ENCODE peak calls at places on chromosome 22, in six cellular contexts. T is A549, R is dorsolateral prefrontal cortex, B is adrenal gland, E is astrocyte of the spinal cord, I is HFF-Myc. O is an unnamed sample.

GRCh38 chr22:49660794-49661781 is 166.6 kb downstream of the BRD1 start:
- DNase-seq in T (no peak), I (no peak), R (no peak), E (no peak), B (no peak), O (no peak)

GRCh38 chr22:19271856-19272535 is 19.5 kb downstream of the CLTCL1 start:
- DNase-seq in I (no peak), R (no peak), T (peak; percentile 90), E (peak; percentile 49), B (peak; percentile 82), O (no peak)

GRCh38 chr22:16960884-16961249 is 47.2 kb downstream of the GAB4 start:
- DNase-seq in T (no peak), I (no peak), R (no peak), B (no peak), E (no peak), O (no peak)

GRCh38 chr22:29503811-29504372 is 23.9 kb downstream of the NEFH start:
- DNase-seq in R (peak; percentile 41), B (peak; percentile 86), I (peak; percentile 37), T (peak; percentile 45), E (peak; percentile 82), O (peak; percentile 59)

GRCh38 chr22:35782504-35782903 is 64.8 kb downstream of the APOL5 start:
- DNase-seq in E (peak; percentile 24), T (no peak), I (no peak), B (no peak), R (no peak), O (no peak)

GRCh38 chr22:49543876-49544275 is 283.8 kb downstream of the BRD1 start:
- DNase-seq in I (no peak), E (no peak), R (no peak), B (no peak), T (no peak), O (no peak)

GRCh38 chr22:35299717-35300497 is at the start of gene TOM1:
- DNase-seq in R (peak; percentile 98), I (peak; percentile 99), E (peak; percentile 99), T (peak; percentile 97), B (peak; percentile 97), O (peak; percentile 99)

GRCh38 chr22:35175392-35175791 is 81.9 kb upstream of the HMGXB4 start:
- DNase-seq in R (no peak), I (no peak), E (no peak), B (no peak), T (no peak), O (no peak)

GRCh38 chr22:50734343-50734771 is 3.6 kb upstream of the ACR start:
- DNase-seq in T (no peak), R (no peak), I (no peak), E (no peak), B (peak; percentile 13), O (peak; percentile 9)

GRCh38 chr22:23182289-23183106 is 2.2 kb downstream of the BCR start:
- DNase-seq in R (no peak), B (no peak), I (no peak), E (no peak), T (no peak), O (no peak)

GRCh38 chr22:49381595-49382450 is 445.9 kb downstream of the BRD1 start:
- DNase-seq in R (no peak), B (no peak), E (no peak), T (no peak), I (no peak), O (no peak)

GRCh38 chr22:19843857-19844422 is 10.7 kb downstream of the GNB1L start:
- DNase-seq in E (no peak), R (no peak), I (no peak), T (no peak), B (no peak), O (no peak)

GRCh38 chr22:25582946-25583345 is 18.5 kb downstream of the GRK3 start:
- DNase-seq in B (no peak), I (no peak), T (no peak), E (no peak), R (no peak), O (no peak)

GRCh38 chr22:19967850-19968449 is 26.3 kb upstream of the TXNRD2 start:
- DNase-seq in B (no peak), E (no peak), I (no peak), R (no peak), T (no peak), O (no peak)

GRCh38 chr22:23789638-23790037 is 2.9 kb downstream of the SMARCB1 start:
- DNase-seq in I (no peak), R (no peak), B (no peak), E (no peak), T (no peak), O (no peak)

GRCh38 chr22:23534201-23534850 is 45.8 kb downstream of the IGLL1 start:
- DNase-seq in I (no peak), E (no peak), T (no peak), B (peak; percentile 43), R (no peak), O (no peak)

GRCh38 chr22:50315289-50316113 is 8.1 kb upstream of the PLXNB2 start:
- DNase-seq in B (no peak), I (no peak), R (no peak), T (no peak), E (no peak), O (no peak)

GRCh38 chr22:20405291-20405930 is 11.5 kb downstream of the ZNF74 start:
- DNase-seq in B (no peak), I (no peak), R (no peak), E (no peak), T (no peak), O (no peak)

GRCh38 chr22:50581031-50581949 is 1.4 kb downstream of the CHKB start:
- DNase-seq in B (no peak), R (no peak), I (no peak), T (no peak), E (no peak), O (no peak)

GRCh38 chr22:50620861-50621490 is 7.0 kb downstream of the ARSA start:
- DNase-seq in E (peak; percentile 7), B (no peak), R (no peak), I (no peak), T (no peak), O (no peak)

GRCh38 chr22:36913431-36914382 is at the start of gene CSF2RB:
- DNase-seq in B (peak; percentile 53), I (no peak), R (no peak), T (no peak), E (no peak), O (no peak)

GRCh38 chr22:20786536-20786979 is 12.6 kb downstream of the SERPIND1 start:
- DNase-seq in B (no peak), T (no peak), R (no peak), E (no peak), I (no peak), O (no peak)

DNA sequence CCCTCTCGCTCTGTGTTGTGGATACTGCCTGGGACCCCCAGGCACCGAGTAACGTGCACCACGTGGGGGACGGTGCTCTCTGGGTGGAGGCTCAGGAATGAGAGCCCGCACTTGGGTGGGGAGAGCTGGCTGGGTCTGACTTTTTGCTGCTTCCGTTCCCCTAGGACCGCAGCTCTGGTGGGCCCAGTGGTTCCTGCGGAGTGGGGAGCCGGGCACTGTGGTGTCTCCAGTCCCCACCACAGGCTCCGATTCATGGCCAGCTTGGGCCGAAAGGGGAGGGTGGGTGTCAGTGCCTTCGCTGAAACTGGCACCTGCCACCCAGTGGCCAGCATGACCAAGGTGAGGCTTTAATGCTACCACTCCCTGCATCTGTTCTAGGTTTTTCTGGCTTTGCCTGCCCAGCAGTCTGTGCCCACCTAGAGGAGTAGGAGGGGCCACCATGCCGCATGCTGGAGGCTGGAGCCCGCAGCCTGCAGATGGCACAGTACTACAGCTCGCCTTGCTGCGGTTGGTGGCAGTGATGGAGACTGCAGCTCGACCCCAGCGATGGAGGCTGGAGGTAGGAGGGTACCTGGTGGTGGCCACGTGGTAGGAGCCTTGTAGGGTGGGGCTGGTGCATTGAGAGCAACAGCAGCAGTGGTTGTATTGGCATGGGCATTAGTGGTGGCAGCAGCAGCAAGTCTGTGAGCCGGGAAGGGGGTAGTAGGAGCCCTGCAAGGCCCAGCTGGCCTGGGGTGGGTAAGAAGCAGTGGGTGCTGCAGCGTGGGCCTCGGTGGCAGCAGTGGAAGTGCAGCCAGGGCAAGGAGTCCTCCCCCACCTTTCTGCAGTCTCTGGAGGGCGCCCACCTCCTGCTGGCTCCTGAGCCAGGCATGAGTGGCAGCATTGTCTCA is 118.8 kb upstream of the VPREB1 start:
- DNase-seq in T (no peak), I (no peak), R (no peak), E (no peak), B (no peak), O (no peak)
- TF ChIP-seq CTCF in T (no peak), I (no peak), R (no peak), E (no peak), B (no peak), O (no peak)

GRCh38 chr22:43995798-43996169 is 28.3 kb upstream of the PARVB start:
- DNase-seq in R (no peak), E (no peak), B (no peak), I (no peak), T (no peak), O (no peak)

GRCh38 chr22:43996981-43997265 is 27.2 kb upstream of the PARVB start:
- DNase-seq in B (no peak), E (no peak), R (no peak), T (no peak), I (no peak), O (no peak)

GRCh38 chr22:43995057-43995685 is 28.9 kb upstream of the PARVB start:
- DNase-seq in E (no peak), B (no peak), R (no peak), T (no peak), I (no peak), O (no peak)

GRCh38 chr22:43994416-43994815 is 29.7 kb upstream of the PARVB start:
- DNase-seq in E (no peak), I (no peak), T (no peak), B (no peak), R (no peak), O (no peak)

DNA sequence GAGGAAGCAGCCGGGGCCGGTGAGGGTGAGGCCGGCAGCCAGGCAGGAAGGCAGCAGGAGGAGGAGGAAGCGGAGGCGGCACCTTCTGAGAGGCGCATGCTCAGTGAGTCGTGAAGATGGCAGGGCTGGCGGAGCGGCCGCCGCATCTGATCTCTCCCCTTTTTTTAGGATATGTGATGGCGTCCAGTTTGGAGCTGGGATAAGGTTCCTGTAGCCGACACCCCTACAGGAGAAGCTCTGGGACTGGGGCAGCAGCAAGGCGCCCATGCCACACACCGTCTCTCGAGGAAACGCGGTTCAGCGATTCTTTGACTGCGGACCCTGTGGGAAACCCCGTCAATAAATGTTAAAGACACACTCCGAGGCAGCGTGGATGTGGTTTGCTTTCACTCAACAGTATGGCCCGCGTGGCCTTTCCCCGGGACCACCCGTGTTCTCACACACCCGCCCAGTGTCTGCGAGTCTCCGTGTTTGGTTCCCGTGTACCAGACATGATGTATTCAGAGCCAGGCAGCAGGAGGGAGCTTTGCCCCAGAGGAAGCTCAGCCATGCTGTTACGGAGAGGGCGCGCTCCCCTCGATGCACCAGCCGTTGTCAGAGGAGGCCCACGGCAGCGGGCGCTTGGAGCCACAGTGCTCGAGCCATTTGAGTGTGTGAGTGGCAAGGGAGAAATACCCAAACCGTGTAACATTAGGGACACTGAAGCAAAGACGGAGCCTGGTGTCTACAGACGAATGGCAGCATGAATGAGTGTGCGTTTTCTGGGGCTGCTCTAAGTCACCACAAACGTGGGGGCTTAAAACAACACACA is 27.7 kb upstream of the PARVB start:
- DNase-seq in E (no peak), B (peak; percentile 52), R (peak; percentile 59), T (no peak), I (no peak), O (peak; percentile 40)
- H3K4me3 ChIP-seq in E (no peak overlapping the region), B (no peak overlapping the region), R (peak overlapping the region; percentile 50), T (no peak overlapping the region), I (no peak overlapping the region), O (no peak overlapping the region)

GRCh38 chr22:46335201-46336118 is at the start of gene TRMU:
- DNase-seq in E (peak; percentile 85), B (peak; percentile 81), R (peak; percentile 79), T (peak; percentile 85), I (peak; percentile 31), O (peak; percentile 66)
- TF ChIP-seq CTCF in E (no peak), B (no peak), R (peak; percentile 26), T (no peak), I (no peak), O (no peak)

GRCh38 chr22:41562461-41562860 is 1.7 kb downstream of the CSDC2 start:
- DNase-seq in R (no peak), E (no peak), B (no peak), I (no peak), T (no peak), O (no peak)
- H3K4me3 ChIP-seq in R (peak overlapping the region; percentile 65), E (no peak overlapping the region), B (no peak overlapping the region), I (peak overlapping the region; percentile 27), T (no peak overlapping the region), O (no peak overlapping the region)